ENCODE peak calls at places on chromosome 15, in four cellular contexts. C is astrocyte of the spinal cord, O is colonic mucosa, B is fibroblast of lung. E is an unnamed sample.

GRCh38 chr15:31427411-31427810 is 100.8 kb downstream of the KLF13 start:
- DNase-seq in C (no peak), O (no peak), B (peak; percentile 53), E (no peak)

GRCh38 chr15:85778107-85778776 is 16.5 kb downstream of the KLHL25 start:
- DNase-seq in C (no peak), O (no peak), B (no peak), E (no peak)

GRCh38 chr15:85499498-85499897 is 119.1 kb downstream of the AKAP13 start:
- DNase-seq in O (no peak), C (no peak), B (no peak), E (no peak)

GRCh38 chr15:79248183-79248582 is 34.3 kb upstream of the ANKRD34C start:
- DNase-seq in O (no peak), C (no peak), B (no peak), E (no peak)

GRCh38 chr15:78927077-78927790 is 17.6 kb downstream of the CTSH start:
- DNase-seq in O (no peak), C (no peak), B (no peak), E (no peak)

GRCh38 chr15:78872972-78873795 is 494 bp downstream of the MORF4L1 start:
- DNase-seq in O (peak; percentile 84), C (peak; percentile 93), B (peak; percentile 93), E (peak; percentile 84)

GRCh38 chr15:68676011-68676605 is 97.3 kb downstream of the CORO2B start:
- DNase-seq in B (no peak), O (no peak), C (no peak), E (no peak)

GRCh38 chr15:71199384-71200351 is 84.4 kb downstream of the THSD4 start:
- DNase-seq in O (no peak), B (no peak), C (no peak), E (no peak)

GRCh38 chr15:65887565-65887964 is 18.3 kb downstream of the RAB11A start:
- DNase-seq in B (no peak), O (no peak), C (no peak), E (no peak)

GRCh38 chr15:58643996-58644395 is 105.5 kb downstream of the ADAM10 start:
- DNase-seq in B (no peak), O (no peak), C (no peak), E (no peak)

GRCh38 chr15:64739216-64739976 is 36.0 kb downstream of the RBPMS2 start:
- DNase-seq in C (no peak), B (peak; percentile 74), O (no peak), E (no peak)

GRCh38 chr15:64738231-64739095 is 36.9 kb downstream of the RBPMS2 start:
- DNase-seq in C (no peak), B (no peak), O (no peak), E (no peak)

GRCh38 chr15:64742385-64742784 is 33.0 kb downstream of the RBPMS2 start:
- DNase-seq in O (no peak), B (no peak), C (no peak), E (no peak)

GRCh38 chr15:64742921-64743320 is 32.5 kb downstream of the RBPMS2 start:
- DNase-seq in O (no peak), B (no peak), C (no peak), E (no peak)

DNA sequence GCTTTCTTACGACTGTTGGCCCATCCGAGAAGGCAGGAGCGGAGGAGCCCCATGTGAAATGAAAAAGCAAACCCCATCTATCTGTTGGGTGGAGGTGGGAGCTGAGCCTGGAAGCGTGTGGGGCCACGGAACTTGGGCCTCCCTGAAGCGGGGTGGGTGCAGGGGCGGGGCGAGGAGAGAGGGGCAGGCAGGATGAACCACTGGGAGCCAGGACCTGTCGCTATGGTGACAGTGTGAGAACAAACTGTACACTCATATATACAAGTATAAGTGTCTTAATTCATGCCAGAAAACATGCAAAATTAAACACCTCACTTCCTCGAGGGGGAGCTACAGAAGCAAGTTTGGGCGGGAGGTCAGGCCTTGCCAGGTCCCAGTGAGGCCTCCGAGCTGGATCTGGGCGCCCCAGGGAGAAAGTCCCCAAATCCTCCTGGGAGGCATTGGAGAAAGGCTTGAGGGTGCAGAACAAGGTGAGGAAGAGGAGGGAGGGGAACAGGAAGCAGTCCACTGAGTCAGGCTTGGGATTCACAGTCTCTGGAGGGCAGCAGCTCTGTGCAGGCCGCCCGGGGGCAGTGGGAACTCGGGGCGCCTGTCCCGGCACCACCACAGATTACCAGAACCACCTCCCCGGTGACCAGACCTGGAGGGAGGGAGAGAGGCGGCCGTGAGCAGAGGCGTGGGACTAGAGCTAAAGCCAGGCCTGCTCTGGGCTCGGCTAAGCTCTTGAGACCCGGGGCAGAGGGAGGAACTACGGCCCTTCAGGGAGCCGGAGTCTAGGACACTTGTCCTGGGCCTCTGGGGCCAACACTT is 34.8 kb downstream of the RBPMS2 start:
- DNase-seq in C (peak; percentile 47), B (peak; percentile 88), O (peak; percentile 48), E (no peak)
- TF ChIP-seq CTCF in C (peak; percentile 20), B (peak; percentile 50), O (no peak), E (no peak)

DNA sequence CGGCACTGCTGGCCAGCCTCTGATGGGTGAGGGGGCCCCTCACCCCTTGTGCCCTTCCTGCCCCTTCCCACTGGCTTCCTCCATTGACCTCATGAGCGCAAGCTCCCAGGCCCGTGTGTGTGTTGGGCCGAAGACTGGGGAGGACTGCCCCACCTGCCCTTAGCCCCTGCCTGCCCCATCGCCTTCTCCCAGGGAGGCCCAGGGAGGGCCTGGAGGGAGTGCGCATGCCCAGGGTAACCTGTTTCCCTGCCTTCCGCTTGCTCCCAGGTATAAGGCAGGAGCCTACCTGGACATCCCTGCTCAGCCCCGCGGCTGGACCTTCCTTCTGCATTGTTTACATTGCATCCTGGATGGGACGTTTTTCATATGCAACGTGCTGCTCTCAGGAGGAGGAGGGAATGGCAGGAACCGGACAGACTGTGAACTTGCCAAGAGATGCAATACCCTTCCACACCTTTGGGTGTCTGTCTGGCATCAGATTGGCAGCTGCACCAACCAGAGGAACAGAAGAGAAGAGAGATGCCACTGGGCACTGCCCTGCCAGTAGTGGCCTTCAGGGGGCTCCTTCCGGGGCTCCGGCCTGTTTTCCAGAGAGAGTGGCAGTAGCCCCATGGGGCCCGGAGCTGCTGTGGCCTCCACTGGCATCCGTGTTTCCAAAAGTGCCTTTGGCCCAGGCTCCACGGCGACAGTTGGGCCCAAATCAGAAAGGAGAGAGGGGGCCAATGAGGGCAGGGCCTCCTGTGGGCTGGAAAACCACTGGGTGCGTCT is 8.8 kb downstream of the DLL4 start:
- DNase-seq in B (no peak), C (no peak), O (no peak), E (no peak)
- TF ChIP-seq CTCF in B (peak; percentile 40), C (peak; percentile 43), O (no peak), E (no peak)

DNA sequence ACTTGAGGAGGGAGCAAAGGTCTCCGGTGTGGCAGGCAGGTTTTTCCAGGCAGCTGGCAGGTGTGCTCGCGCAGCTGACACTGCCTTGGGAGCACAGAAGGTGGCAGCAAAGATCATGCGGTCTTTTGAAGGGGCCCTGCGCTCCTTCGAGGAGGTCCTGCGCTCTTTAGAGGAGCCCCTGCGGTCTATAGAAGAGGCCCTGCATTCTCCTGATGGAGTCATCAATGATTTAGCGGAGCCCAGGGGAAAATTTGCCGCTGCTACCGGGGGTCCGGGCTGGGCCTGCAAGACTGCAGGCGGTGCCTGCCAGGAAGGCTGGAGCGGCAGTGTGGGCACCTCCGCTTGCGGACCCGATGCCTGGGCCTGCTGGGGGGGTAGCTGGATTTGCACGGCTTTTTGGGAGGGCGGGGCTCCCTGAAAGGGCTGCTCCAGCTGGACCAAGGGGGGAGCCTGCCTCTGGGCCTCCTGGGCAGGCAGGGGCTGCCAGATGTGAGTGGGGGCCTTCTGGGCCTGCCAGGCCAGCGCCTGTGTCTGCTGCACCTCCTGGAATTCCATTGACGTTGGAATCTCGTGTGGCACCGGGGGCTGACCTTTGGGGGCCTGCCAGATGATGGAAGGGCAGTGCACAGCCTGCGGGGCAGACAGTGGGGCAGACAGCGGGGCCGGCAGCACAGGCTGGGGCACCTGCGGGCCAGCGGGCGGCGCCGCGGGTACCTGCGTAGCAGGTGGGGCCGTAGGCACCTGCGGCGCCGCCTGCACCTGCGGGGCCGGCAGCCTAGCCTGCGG is 2.1 kb downstream of the MAGEL2 start:
- DNase-seq in C (no peak), O (peak; percentile 35), B (no peak), E (no peak)
- TF ChIP-seq CTCF in C (no peak), O (no peak), B (no peak), E (no peak)

DNA sequence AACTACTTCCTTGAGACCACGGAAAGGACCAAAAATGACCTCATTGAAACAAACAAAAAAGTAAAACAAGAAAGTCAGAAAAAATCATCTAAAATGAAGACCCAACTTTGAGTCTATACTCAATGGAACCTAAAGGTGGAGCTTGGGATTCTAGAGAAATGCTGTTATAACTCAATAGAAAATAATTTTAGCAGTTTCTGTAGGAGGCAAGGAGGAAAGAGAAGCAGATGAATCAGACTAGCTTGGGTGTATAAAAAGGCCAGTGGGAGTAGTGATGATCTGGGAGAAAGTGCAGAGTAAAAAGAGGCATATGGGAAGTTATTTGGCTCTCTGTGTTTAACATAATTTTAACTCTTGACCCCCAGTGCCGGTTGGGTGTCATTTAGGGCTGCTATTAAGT is 94.4 kb downstream of the TMCO5A start:
- DNase-seq in O (no peak), B (peak; percentile 62), C (peak; percentile 48), E (no peak)
- TF ChIP-seq CTCF in O (no peak), B (no peak), C (peak; percentile 20), E (peak; percentile 18)

GRCh38 chr15:32844118-32844711 is 126.4 kb downstream of the GREM1 start:
- DNase-seq in C (peak; percentile 65), B (peak; percentile 78), O (no peak), E (no peak)
- TF ChIP-seq CTCF in C (peak; percentile 70), B (peak; percentile 73), O (peak; percentile 61), E (peak; percentile 54)

DNA sequence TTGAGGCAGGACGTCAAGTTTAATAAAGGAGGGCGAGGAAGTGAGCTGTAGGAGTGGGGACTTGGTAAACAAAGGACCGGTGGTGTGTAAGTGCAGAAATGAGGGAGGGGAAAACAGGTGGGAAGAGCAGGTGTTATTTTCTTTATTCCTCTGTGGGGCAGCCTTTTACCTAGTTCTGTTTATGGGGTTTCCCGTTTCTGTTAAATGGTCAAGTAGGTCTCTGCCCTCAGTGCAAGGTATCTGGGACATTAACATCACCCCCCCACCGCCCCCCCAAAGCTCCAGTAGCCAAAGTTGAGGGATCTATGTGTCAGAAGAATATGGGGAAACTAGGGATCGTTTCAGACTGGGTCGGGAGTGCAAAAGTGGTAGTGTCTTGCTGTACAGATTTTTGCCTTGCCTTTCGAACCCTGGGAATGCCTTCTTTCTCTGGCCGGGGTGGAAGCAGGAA is 898 bp downstream of the MGA start:
- DNase-seq in B (no peak), C (no peak), O (no peak), E (no peak)
- TF ChIP-seq CTCF in B (no peak), C (no peak), O (no peak), E (no peak)

E was measured in AG09319.